ENCODE peak calls at places on chromosomes 13 and 19, in nine cellular contexts. O, D, A, B, L, X, Y, R and G are unnamed samples.

GRCh38 chr13:83377486-83377885 is 504.8 kb downstream of the SLITRK1 start:
- DNase-seq in O (no peak), D (no peak), A (no peak), B (no peak), L (no peak), X (no peak), Y (no peak), R (no peak), G (no peak)

GRCh38 chr19:16372065-16372915 is 47.7 kb downstream of the KLF2 start:
- DNase-seq in O (no peak), D (no peak), A (peak), B (no peak), L (peak), X (no peak), Y (no peak), R (no peak), G (no peak)

GRCh38 chr13:96200810-96201209 is 110.9 kb downstream of the HS6ST3 start:
- DNase-seq in O (no peak), D (no peak), A (no peak), B (no peak), L (no peak), X (no peak), Y (no peak), R (no peak), G (no peak)

GRCh38 chr19:22532388-22533310 is 101.5 kb upstream of the ZNF492 start:
- DNase-seq in O (no peak), D (no peak), A (peak), B (no peak), L (peak), X (no peak), Y (peak), R (peak), G (no peak)

GRCh38 chr13:38879278-38879677 is 111.4 kb downstream of the STOML3 start:
- DNase-seq in O (no peak), D (no peak), A (no peak), B (no peak), L (no peak), X (no peak), Y (no peak), R (no peak), G (no peak)

GRCh38 chr19:10471909-10472308 is 31.2 kb downstream of the KEAP1 start:
- DNase-seq in O (no peak), D (no peak), A (no peak), B (no peak), L (no peak), X (no peak), Y (no peak), R (no peak), G (no peak)

GRCh38 chr13:49610176-49610575 is 18.1 kb upstream of the ARL11 start:
- DNase-seq in O (no peak), D (no peak), A (no peak), B (no peak), L (no peak), X (no peak), Y (no peak), R (no peak), G (no peak)

GRCh38 chr19:38055040-38055439 is 148.0 kb downstream of the SIPA1L3 start:
- DNase-seq in O (no peak), D (peak), A (no peak), B (no peak), L (no peak), X (no peak), Y (no peak), R (no peak), G (no peak)

GRCh38 chr13:113545455-113545930 is 39.1 kb upstream of the TFDP1 start:
- DNase-seq in O (no peak), D (no peak), A (peak), B (no peak), L (no peak), X (peak), Y (no peak), R (no peak), G (peak)

GRCh38 chr19:902093-902370 is 8.7 kb downstream of the RNU6-9 start:
- DNase-seq in O (no peak), D (no peak), A (no peak), B (no peak), L (no peak), X (no peak), Y (no peak), R (no peak), G (no peak)

GRCh38 chr19:15869109-15869555 is 28.7 kb downstream of the CYP4F2 start:
- DNase-seq in O (peak), D (no peak), A (no peak), B (no peak), L (no peak), X (no peak), Y (no peak), R (no peak), G (no peak)

GRCh38 chr13:72255908-72256307 is 388.9 kb upstream of the DACH1 start:
- DNase-seq in O (no peak), D (peak), A (no peak), B (peak), L (no peak), X (peak), Y (no peak), R (no peak), G (no peak)

DNA sequence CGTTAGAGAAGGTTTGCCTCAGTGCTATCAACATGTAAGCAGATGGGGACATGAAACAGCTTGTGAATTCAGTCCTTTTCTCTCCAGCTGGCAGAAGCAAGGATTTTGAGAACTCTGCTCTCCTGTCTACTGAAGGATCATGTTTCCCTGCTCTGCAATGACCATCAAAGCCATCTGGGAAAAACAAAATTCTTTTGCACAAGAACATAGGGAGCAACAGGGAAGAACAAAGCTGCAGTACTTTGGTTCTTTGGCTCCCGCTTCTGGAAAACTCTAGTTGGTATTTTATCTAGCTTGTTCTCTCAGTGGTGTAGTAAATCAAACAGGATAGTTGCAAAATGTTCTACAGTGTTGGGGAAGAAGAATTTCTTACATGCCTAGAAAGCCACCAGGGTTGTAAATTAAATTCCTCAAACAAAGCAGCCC is 270.4 kb downstream of the ENOX1 start:
- DNase-seq in O (no peak), D (no peak), A (no peak), B (no peak), L (peak), X (no peak), Y (no peak), R (peak), G (no peak)
- TF ChIP-seq CTCF in O (no peak), D (no peak), A (no peak), B (no peak), L (no peak), X (no peak), Y (no peak), R (no peak), G (no peak)

DNA sequence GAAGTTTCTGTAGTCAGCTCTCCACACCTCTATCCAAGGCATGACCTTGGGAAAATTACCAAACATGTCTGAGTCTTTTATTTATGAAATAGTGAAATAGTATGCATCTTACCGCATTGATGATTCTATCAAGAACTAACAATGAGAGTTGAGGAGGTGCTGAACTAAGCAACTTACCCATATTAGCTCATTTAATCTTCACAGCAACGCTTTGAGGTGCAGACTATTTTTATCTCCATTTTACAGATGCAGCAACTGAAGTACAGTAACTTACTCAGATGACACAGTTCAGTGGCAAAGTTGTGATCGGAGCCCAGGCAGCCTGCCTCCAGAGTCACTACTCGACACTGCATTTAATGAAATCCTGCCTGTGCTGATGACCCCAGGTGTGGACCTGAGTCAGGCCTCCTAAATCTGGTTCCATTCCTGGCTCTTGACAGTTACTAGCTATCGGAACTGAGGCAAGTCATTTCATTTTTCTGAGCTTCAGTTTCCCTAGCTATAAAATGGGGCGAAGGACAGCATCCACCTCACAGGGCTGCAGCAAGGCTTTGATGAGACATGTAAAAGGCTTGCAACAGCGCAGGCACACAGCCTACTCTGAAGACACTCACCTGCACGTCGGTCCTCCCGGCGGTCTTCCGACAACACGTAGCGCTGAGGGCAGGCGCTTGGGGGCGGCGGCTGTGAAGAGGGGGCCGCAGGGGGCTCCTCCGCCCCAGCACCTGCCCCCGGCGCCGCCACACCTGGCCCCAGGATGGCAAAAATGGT is 1.6 kb downstream of the MYPOP start:
- DNase-seq in O (no peak), D (no peak), A (no peak), B (no peak), L (no peak), X (peak), Y (no peak), R (no peak), G (no peak)
- TF ChIP-seq CTCF in O (no peak), D (no peak), A (no peak), B (no peak), L (no peak), X (no peak), Y (no peak), R (no peak), G (no peak)

DNA sequence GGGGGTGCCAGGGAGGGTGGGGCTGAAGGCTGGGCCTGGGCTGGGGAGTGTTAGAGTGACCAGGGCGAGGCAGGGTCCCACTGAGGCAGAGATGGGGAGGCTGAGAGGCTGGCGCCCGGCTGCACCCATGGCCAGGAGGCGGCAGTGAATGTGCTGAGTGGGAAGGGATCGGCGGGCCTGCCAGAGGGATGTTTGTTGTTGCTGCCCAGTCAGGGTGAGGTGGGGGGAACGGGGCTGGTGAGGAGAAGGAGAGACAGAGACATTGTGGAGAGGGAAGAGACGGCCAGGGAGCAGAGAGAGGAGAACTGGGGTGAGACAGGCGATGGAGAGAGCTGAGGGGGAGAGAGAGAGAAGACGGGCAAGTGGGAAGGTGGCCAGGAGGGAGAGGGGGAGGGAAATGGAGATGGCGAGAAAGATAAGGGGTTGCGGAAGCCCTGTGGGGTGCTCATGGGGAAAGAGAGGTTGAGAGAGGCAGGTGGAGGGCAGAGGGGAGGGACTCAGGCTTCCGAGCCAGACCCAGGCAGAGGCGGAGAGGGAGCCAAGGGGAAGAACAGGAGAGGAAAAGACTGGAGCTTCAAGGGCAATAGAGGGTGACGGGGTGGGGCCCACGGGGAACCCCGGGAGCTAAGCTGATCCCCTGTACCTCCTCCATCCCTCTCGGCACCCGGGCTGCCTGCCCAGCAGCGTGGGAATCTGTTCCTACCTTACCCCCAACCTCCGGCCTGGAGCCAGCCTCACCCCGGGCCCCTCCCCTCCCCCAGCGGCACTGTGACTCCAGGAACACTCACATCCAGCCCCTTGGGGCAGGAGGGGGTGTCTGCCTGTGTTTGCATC is 690 bp upstream of the B3GNT8 start:
- DNase-seq in O (no peak), D (peak), A (no peak), B (no peak), L (no peak), X (peak), Y (peak), R (peak), G (no peak)
- TF ChIP-seq CTCF in O (no peak), D (no peak), A (no peak), B (no peak), L (no peak), X (no peak), Y (no peak), R (no peak), G (no peak)

GRCh38 chr19:56710437-56710836 is 38.9 kb upstream of the ZNF835 start:
- DNase-seq in O (no peak), D (no peak), A (no peak), B (no peak), L (no peak), X (no peak), Y (no peak), R (no peak), G (no peak)
- TF ChIP-seq CTCF in O (no peak), D (no peak), A (no peak), B (no peak), L (no peak), X (no peak), Y (no peak), R (no peak), G (no peak)

GRCh38 chr19:55663846-55664536 is 9.2 kb downstream of the U2AF2 start:
- DNase-seq in O (no peak), D (no peak), A (no peak), B (no peak), L (no peak), X (no peak), Y (no peak), R (no peak), G (no peak)
- TF ChIP-seq CTCF in O (no peak), D (no peak), A (no peak), B (no peak), L (no peak), X (no peak), Y (no peak), R (no peak), G (no peak)

GRCh38 chr19:11769995-11770394 is 3.2 kb downstream of the ZNF441 start:
- DNase-seq in O (no peak), D (no peak), A (no peak), B (no peak), L (no peak), X (no peak), Y (no peak), R (no peak), G (no peak)

GRCh38 chr19:11767633-11768133 is 883 bp downstream of the ZNF441 start:
- DNase-seq in O (peak), D (peak), A (peak), B (no peak), L (peak), X (no peak), Y (peak), R (peak), G (no peak)

GRCh38 chr19:11763611-11764010 is 3.2 kb upstream of the ZNF441 start:
- DNase-seq in O (no peak), D (no peak), A (no peak), B (no peak), L (no peak), X (no peak), Y (no peak), R (no peak), G (no peak)

GRCh38 chr19:11763117-11763516 is 3.7 kb upstream of the ZNF441 start:
- DNase-seq in O (no peak), D (no peak), A (no peak), B (no peak), L (no peak), X (no peak), Y (no peak), R (no peak), G (no peak)

GRCh38 chr19:11766597-11767591 is at the start of gene ZNF441:
- DNase-seq in O (peak), D (peak), A (peak), B (peak), L (peak), X (peak), Y (peak), R (peak), G (peak)
- TF ChIP-seq CTCF in O (peak), D (no peak), A (no peak), B (no peak), L (no peak), X (no peak), Y (no peak), R (no peak), G (no peak)